ENCODE peak calls at places on chromosome 3, in six cellular contexts. W is foreskin fibroblast, T is SK-N-SH, N is astrocyte of the spinal cord, B is NB4, A is tibial artery. S is an unnamed sample.

GRCh38 chr3:138328341-138328740 is 1.3 kb downstream of the NME9 start:
- DNase-seq in W (peak; percentile 17), T (peak; percentile 27), N (no peak), B (peak; percentile 57), A (no peak), S (peak; percentile 50)

GRCh38 chr3:128853826-128854225 is 25.6 kb upstream of the ACAD9 start:
- DNase-seq in W (no peak), T (no peak), N (no peak), B (no peak), A (no peak), S (no peak)

GRCh38 chr3:4814302-4814903 is 164.8 kb upstream of the BHLHE40 start:
- DNase-seq in W (no peak), T (no peak), N (peak; percentile 61), B (peak; percentile 98), A (peak; percentile 44), S (no peak)

GRCh38 chr3:69094467-69095205 is 9.9 kb downstream of the ARL6IP5 start:
- DNase-seq in W (no peak), T (no peak), N (peak; percentile 69), B (peak; percentile 86), A (no peak), S (no peak)

GRCh38 chr3:53282581-53282980 is 26.8 kb upstream of the TKT start:
- DNase-seq in W (no peak), T (no peak), N (no peak), B (no peak), A (no peak), S (no peak)

GRCh38 chr3:16825617-16826204 is 59.0 kb upstream of the PLCL2 start:
- DNase-seq in W (no peak), T (no peak), N (no peak), B (no peak), A (no peak), S (no peak)

GRCh38 chr3:40079203-40079844 is 230.2 kb upstream of the EIF1B start:
- DNase-seq in W (peak; percentile 75), T (no peak), N (peak; percentile 70), B (no peak), A (no peak), S (no peak)

GRCh38 chr3:42099020-42099765 is 8.0 kb downstream of the TRAK1 start:
- DNase-seq in W (no peak), T (peak; percentile 26), N (peak; percentile 44), B (no peak), A (no peak), S (no peak)

GRCh38 chr3:168511428-168512014 is 415.8 kb upstream of the GOLIM4 start:
- DNase-seq in W (peak; percentile 1), T (peak; percentile 12), N (peak; percentile 17), B (peak; percentile 6), A (no peak), S (peak; percentile 44)

GRCh38 chr3:4399476-4399875 is 67.6 kb downstream of the SUMF1 start:
- DNase-seq in W (no peak), T (no peak), N (no peak), B (no peak), A (no peak), S (no peak)

GRCh38 chr3:161559177-161559998 is 62.8 kb downstream of the OTOL1 start:
- DNase-seq in W (peak; percentile 20), T (no peak), N (peak; percentile 70), B (peak; percentile 53), A (no peak), S (peak; percentile 80)

GRCh38 chr3:35670408-35670807 is 31.1 kb downstream of the ARPP21 start:
- DNase-seq in W (no peak), T (no peak), N (no peak), B (no peak), A (no peak), S (no peak)

GRCh38 chr3:197458179-197458707 is 97.5 kb downstream of the BDH1 start:
- DNase-seq in W (no peak), T (peak; percentile 58), N (no peak), B (peak; percentile 54), A (no peak), S (peak; percentile 87)

GRCh38 chr3:143888846-143889245 is 40.6 kb upstream of the SLC9A9 start:
- DNase-seq in W (no peak), T (no peak), N (no peak), B (no peak), A (no peak), S (no peak)

GRCh38 chr3:63877737-63878393 is 14.2 kb downstream of the ATXN7 start:
- DNase-seq in W (peak; percentile 52), T (no peak), N (peak; percentile 42), B (no peak), A (no peak), S (no peak)

GRCh38 chr3:76561494-76562242 is 478.2 kb upstream of the ROBO2 start:
- DNase-seq in W (no peak), T (no peak), N (no peak), B (no peak), A (no peak), S (no peak)

DNA sequence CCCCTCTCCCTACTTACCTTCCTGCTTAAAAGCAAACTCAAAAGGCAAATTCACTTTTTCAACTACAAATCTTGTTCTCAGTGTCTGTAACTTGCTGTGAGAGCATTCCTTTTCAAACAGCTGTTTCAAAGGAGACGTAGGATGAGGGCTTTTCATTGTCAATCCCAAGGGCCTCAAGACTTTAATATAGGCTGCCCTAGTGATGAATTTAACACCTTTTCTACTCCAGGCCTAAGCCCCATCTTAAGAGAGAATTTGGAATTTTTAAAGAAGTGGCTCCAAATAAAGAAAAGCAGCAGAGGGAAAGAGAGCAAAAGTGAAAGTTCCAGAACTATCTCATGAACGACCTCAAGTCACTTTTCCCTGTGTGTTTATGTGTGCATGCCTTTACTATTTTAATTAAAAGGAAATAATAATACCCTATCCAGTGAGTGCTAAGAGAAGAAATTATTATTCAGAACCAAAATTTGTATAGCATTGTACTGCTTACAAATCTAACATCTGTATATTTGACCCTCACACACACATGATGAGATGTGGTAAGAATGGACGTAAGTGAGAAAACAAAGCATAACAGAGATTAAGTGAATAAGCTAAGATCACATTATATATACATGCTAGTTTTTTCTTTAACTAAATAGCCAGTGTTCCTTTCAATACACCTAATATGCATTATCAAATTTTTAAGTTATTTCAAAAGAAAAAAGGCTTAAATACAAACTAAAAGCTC is 196.4 kb downstream of the VGLL3 start:
- DNase-seq in W (no peak), T (no peak), N (peak; percentile 62), B (no peak), A (no peak), S (no peak)
- H3K4me3 ChIP-seq in W (peak overlapping the region; percentile 46), T (no peak overlapping the region), N (no peak overlapping the region), B (no peak overlapping the region), A (peak overlapping the region; percentile 34), S (no peak overlapping the region)

GRCh38 chr3:179038216-179038898 is 33.3 kb downstream of the ZMAT3 start:
- DNase-seq in W (no peak), T (no peak), N (no peak), B (no peak), A (no peak), S (no peak)

GRCh38 chr3:179035232-179035631 is 36.4 kb downstream of the ZMAT3 start:
- DNase-seq in W (no peak), T (no peak), N (no peak), B (no peak), A (no peak), S (no peak)

GRCh38 chr3:179036626-179037300 is 34.8 kb downstream of the ZMAT3 start:
- DNase-seq in W (no peak), T (no peak), N (no peak), B (no peak), A (no peak), S (no peak)

GRCh38 chr3:179036226-179036625 is 35.4 kb downstream of the ZMAT3 start:
- DNase-seq in W (no peak), T (no peak), N (no peak), B (no peak), A (no peak), S (no peak)

DNA sequence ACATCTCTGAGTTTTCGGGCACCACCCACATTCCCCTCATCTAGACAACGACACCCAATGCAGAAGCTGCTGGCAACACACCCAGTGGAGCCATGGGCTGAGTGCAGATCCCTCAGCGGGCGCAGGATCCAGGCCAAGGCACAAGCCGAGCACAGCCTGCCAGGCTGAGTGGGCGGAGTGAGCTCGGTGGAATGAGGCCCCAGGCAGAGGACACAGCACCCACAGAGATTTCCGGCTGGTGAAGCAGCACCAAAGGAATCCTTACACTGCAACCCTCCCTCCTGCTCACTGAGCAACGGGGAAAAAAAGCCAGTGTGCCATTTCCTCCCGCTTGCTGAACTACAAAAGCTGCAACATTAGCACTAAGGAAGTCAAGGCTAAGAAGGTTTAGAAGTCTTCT is 34.2 kb downstream of the ZMAT3 start:
- DNase-seq in W (peak; percentile 68), T (no peak), N (peak; percentile 85), B (no peak), A (peak; percentile 29), S (no peak)
- H3K4me3 ChIP-seq in W (no peak overlapping the region), T (no peak overlapping the region), N (no peak overlapping the region), B (no peak overlapping the region), A (peak overlapping the region; percentile 15), S (no peak overlapping the region)

DNA sequence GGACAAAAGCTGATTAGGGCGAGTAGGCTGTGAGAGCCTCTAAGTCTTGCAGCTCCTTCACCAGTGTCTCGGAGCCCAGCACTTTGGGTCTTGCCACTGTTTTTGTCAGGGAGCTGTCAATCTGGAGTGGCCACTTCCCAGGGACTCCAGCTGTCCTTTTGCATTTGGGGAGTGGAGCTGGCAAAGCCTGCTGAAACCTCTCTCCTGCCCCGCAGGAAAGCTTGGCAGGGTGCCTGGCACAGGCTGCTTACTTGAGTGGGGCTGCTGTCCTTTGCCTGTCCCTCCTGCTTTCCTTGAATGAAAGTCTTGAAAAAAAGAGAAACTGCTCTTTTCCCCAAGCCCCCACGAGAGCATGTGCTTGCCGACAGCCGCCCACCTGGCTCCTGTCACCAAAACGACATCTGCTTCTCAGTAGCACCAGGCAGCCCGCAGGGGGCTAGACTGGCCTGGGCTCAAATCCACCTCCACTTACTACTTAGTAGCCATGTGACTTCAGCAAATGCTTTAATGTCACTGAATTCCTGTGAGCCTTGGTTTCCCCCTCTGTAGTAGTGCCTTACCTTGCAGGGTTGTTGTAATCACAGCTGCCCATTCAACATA is 13.7 kb downstream of the USP13 start:
- DNase-seq in W (no peak), T (peak; percentile 64), N (peak; percentile 36), B (no peak), A (no peak), S (no peak)
- H3K4me3 ChIP-seq in W (no peak overlapping the region), T (no peak overlapping the region), N (no peak overlapping the region), B (no peak overlapping the region), A (no peak overlapping the region), S (no peak overlapping the region)

DNA sequence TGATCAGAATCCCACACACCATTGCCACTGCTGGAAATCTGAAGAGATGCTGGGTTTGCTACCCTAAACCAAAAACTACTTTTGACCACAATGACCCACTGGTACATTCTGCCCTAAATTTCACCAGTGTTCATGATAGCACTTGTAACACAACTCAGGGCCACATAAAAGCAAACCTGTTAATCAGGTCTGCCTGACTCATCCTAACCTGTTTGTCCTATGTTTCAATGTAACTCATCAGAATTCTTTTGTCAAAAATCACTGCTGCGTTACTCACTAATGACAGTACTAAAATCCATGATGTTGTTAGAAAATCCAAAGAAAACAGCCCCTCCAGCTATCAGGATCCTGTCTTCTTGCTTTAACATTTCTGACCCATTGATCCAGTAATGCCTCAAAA is 55.6 kb upstream of the XCR1 start:
- DNase-seq in W (no peak), T (no peak), N (no peak), B (no peak), A (no peak), S (no peak)
- H3K4me3 ChIP-seq in W (no peak overlapping the region), T (no peak overlapping the region), N (no peak overlapping the region), B (no peak overlapping the region), A (no peak overlapping the region), S (no peak overlapping the region)

S was measured in Karpas-422.